ENCODE peak calls at places on chromosomes 11 and 22, in nine cellular contexts. One of them, this sample, is unnamed.

GRCh38 chr11:97087419-97087818 is 697.6 kb downstream of the JRKL start:
- DNase-seq in IMR-90: no peak
- DNase-seq in stomach: no peak
- DNase-seq in adrenal gland: no peak
- DNase-seq in lower leg skin: no peak
- DNase-seq in breast epithelium: no peak
- DNase-seq in A549: no peak
- DNase-seq in transverse colon: no peak
- DNase-seq in right lobe of liver: no peak
- DNase-seq in this sample: no peak

GRCh38 chr11:78784321-78785061 is 209.8 kb upstream of the NARS2 start:
- DNase-seq in A549: no peak
- DNase-seq in IMR-90: peak; percentile 95
- DNase-seq in transverse colon: no peak
- DNase-seq in breast epithelium: no peak
- DNase-seq in right lobe of liver: no peak
- DNase-seq in adrenal gland: no peak
- DNase-seq in lower leg skin: no peak
- DNase-seq in stomach: no peak
- DNase-seq in this sample: no peak

GRCh38 chr22:27110985-27111451 is 453.6 kb downstream of the MIAT start:
- DNase-seq in transverse colon: no peak
- DNase-seq in IMR-90: peak; percentile 71
- DNase-seq in A549: peak; percentile 78
- DNase-seq in adrenal gland: no peak
- DNase-seq in right lobe of liver: no peak
- DNase-seq in breast epithelium: no peak
- DNase-seq in lower leg skin: no peak
- DNase-seq in stomach: no peak
- DNase-seq in this sample: no peak

GRCh38 chr11:123233280-123233977 is 38.4 kb upstream of the CLMP start:
- DNase-seq in right lobe of liver: no peak
- DNase-seq in breast epithelium: no peak
- DNase-seq in IMR-90: no peak
- DNase-seq in A549: no peak
- DNase-seq in stomach: no peak
- DNase-seq in transverse colon: no peak
- DNase-seq in adrenal gland: no peak
- DNase-seq in lower leg skin: no peak
- DNase-seq in this sample: peak; percentile 25

GRCh38 chr11:94740083-94740974 is 27.8 kb upstream of the AMOTL1 start:
- DNase-seq in lower leg skin: peak; percentile 33
- DNase-seq in adrenal gland: peak; percentile 72
- DNase-seq in IMR-90: no peak
- DNase-seq in breast epithelium: peak; percentile 34
- DNase-seq in stomach: no peak
- DNase-seq in right lobe of liver: peak; percentile 23
- DNase-seq in A549: no peak
- DNase-seq in transverse colon: peak; percentile 24
- DNase-seq in this sample: peak; percentile 22

GRCh38 chr11:126893796-126894195 is 106.8 kb downstream of the KIRREL3 start:
- DNase-seq in IMR-90: no peak
- DNase-seq in breast epithelium: no peak
- DNase-seq in lower leg skin: no peak
- DNase-seq in transverse colon: no peak
- DNase-seq in A549: no peak
- DNase-seq in stomach: no peak
- DNase-seq in right lobe of liver: no peak
- DNase-seq in adrenal gland: no peak
- DNase-seq in this sample: no peak

GRCh38 chr11:57800444-57801184 is 39.0 kb downstream of the CTNND1 start:
- DNase-seq in lower leg skin: no peak
- DNase-seq in right lobe of liver: no peak
- DNase-seq in adrenal gland: no peak
- DNase-seq in A549: peak; percentile 95
- DNase-seq in stomach: no peak
- DNase-seq in IMR-90: peak; percentile 74
- DNase-seq in breast epithelium: peak; percentile 50
- DNase-seq in transverse colon: no peak
- DNase-seq in this sample: peak; percentile 34

GRCh38 chr11:77174559-77174958 is 46.5 kb downstream of the MYO7A start:
- DNase-seq in transverse colon: no peak
- DNase-seq in breast epithelium: no peak
- DNase-seq in A549: no peak
- DNase-seq in lower leg skin: no peak
- DNase-seq in IMR-90: no peak
- DNase-seq in stomach: no peak
- DNase-seq in right lobe of liver: no peak
- DNase-seq in adrenal gland: peak; percentile 65
- DNase-seq in this sample: no peak

GRCh38 chr11:22703561-22703960 is 37.1 kb downstream of the GAS2 start:
- DNase-seq in lower leg skin: no peak
- DNase-seq in IMR-90: peak; percentile 49
- DNase-seq in right lobe of liver: no peak
- DNase-seq in A549: no peak
- DNase-seq in breast epithelium: no peak
- DNase-seq in stomach: no peak
- DNase-seq in adrenal gland: no peak
- DNase-seq in transverse colon: no peak
- DNase-seq in this sample: no peak

GRCh38 chr11:45289369-45289768 is 3.2 kb upstream of the SYT13 start:
- DNase-seq in breast epithelium: no peak
- DNase-seq in IMR-90: peak; percentile 65
- DNase-seq in lower leg skin: no peak
- DNase-seq in adrenal gland: no peak
- DNase-seq in right lobe of liver: no peak
- DNase-seq in stomach: no peak
- DNase-seq in transverse colon: no peak
- DNase-seq in A549: peak; percentile 66
- DNase-seq in this sample: no peak

GRCh38 chr22:30249049-30250038 is 2.8 kb upstream of the LIF start:
- DNase-seq in lower leg skin: no peak
- DNase-seq in breast epithelium: no peak
- DNase-seq in adrenal gland: no peak
- DNase-seq in IMR-90: no peak
- DNase-seq in transverse colon: no peak
- DNase-seq in A549: no peak
- DNase-seq in right lobe of liver: no peak
- DNase-seq in stomach: no peak
- DNase-seq in this sample: no peak

GRCh38 chr22:19661156-19661555 is 53.1 kb upstream of the SEPTIN5 start:
- DNase-seq in lower leg skin: no peak
- DNase-seq in adrenal gland: peak; percentile 15
- DNase-seq in right lobe of liver: no peak
- DNase-seq in IMR-90: peak; percentile 8
- DNase-seq in A549: no peak
- DNase-seq in breast epithelium: no peak
- DNase-seq in stomach: no peak
- DNase-seq in transverse colon: no peak
- DNase-seq in this sample: no peak

GRCh38 chr11:114154271-114155047 is 94.9 kb downstream of the ZBTB16 start:
- DNase-seq in transverse colon: no peak
- DNase-seq in lower leg skin: peak; percentile 89
- DNase-seq in stomach: no peak
- DNase-seq in A549: no peak
- DNase-seq in adrenal gland: no peak
- DNase-seq in breast epithelium: peak; percentile 81
- DNase-seq in right lobe of liver: no peak
- DNase-seq in IMR-90: no peak
- DNase-seq in this sample: no peak

GRCh38 chr11:130693543-130693942 is 222.7 kb downstream of the SNX19 start:
- DNase-seq in stomach: no peak
- DNase-seq in A549: no peak
- DNase-seq in transverse colon: no peak
- DNase-seq in adrenal gland: no peak
- DNase-seq in IMR-90: no peak
- DNase-seq in lower leg skin: no peak
- DNase-seq in right lobe of liver: no peak
- DNase-seq in breast epithelium: no peak
- DNase-seq in this sample: no peak

GRCh38 chr11:130689222-130689908 is 226.9 kb downstream of the SNX19 start:
- DNase-seq in adrenal gland: no peak
- DNase-seq in IMR-90: no peak
- DNase-seq in stomach: no peak
- DNase-seq in breast epithelium: no peak
- DNase-seq in lower leg skin: no peak
- DNase-seq in right lobe of liver: no peak
- DNase-seq in transverse colon: no peak
- DNase-seq in A549: no peak
- DNase-seq in this sample: no peak

GRCh38 chr11:130691581-130691980 is 224.7 kb downstream of the SNX19 start:
- DNase-seq in lower leg skin: no peak
- DNase-seq in adrenal gland: no peak
- DNase-seq in IMR-90: no peak
- DNase-seq in transverse colon: no peak
- DNase-seq in A549: no peak
- DNase-seq in breast epithelium: no peak
- DNase-seq in right lobe of liver: no peak
- DNase-seq in stomach: no peak
- DNase-seq in this sample: no peak

GRCh38 chr11:130698174-130698573 is 218.1 kb downstream of the SNX19 start:
- DNase-seq in adrenal gland: no peak
- DNase-seq in A549: no peak
- DNase-seq in breast epithelium: no peak
- DNase-seq in transverse colon: no peak
- DNase-seq in IMR-90: no peak
- DNase-seq in stomach: peak; percentile 75
- DNase-seq in right lobe of liver: no peak
- DNase-seq in lower leg skin: no peak
- DNase-seq in this sample: no peak

DNA sequence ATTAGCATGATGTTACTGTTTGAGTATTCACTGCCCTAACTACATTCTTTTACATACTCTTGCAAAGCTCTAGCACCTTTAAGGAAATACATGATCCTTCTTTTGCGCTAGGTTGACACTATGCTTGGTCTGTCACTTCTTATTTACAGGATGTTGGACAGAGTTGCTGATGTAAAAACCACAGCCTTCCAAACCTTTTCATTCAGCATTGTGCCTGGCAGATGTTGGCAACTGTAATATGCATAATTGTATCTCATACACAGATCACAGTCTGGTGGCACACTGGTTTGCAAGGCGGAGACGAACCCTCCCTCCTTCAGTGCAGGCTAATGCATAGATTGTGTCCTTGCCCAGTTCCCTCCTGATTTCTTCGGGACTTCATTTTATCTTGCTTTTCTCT is 224.1 kb downstream of the SNX19 start:
- DNase-seq in stomach: no peak
- DNase-seq in adrenal gland: no peak
- DNase-seq in breast epithelium: no peak
- DNase-seq in transverse colon: no peak
- DNase-seq in lower leg skin: no peak
- DNase-seq in right lobe of liver: no peak
- DNase-seq in A549: no peak
- DNase-seq in IMR-90: no peak
- DNase-seq in this sample: no peak
- TF ChIP-seq POLR2A in stomach: no peak
- TF ChIP-seq POLR2A in adrenal gland: no peak
- TF ChIP-seq POLR2A in breast epithelium: no peak
- TF ChIP-seq POLR2A in transverse colon: no peak
- TF ChIP-seq POLR2A in lower leg skin: no peak
- TF ChIP-seq POLR2A in right lobe of liver: no peak
- TF ChIP-seq POLR2A in A549: no peak
- TF ChIP-seq POLR2A in IMR-90: no peak
- TF ChIP-seq POLR2A in this sample: no peak

GRCh38 chr11:36098046-36098445 is 154.2 kb downstream of the LDLRAD3 start:
- DNase-seq in right lobe of liver: no peak
- DNase-seq in stomach: no peak
- DNase-seq in lower leg skin: no peak
- DNase-seq in A549: no peak
- DNase-seq in transverse colon: no peak
- DNase-seq in adrenal gland: no peak
- DNase-seq in breast epithelium: no peak
- DNase-seq in IMR-90: no peak
- DNase-seq in this sample: no peak
- TF ChIP-seq POLR2A in right lobe of liver: no peak
- TF ChIP-seq POLR2A in stomach: no peak
- TF ChIP-seq POLR2A in lower leg skin: no peak
- TF ChIP-seq POLR2A in A549: no peak
- TF ChIP-seq POLR2A in transverse colon: no peak
- TF ChIP-seq POLR2A in adrenal gland: no peak
- TF ChIP-seq POLR2A in breast epithelium: no peak
- TF ChIP-seq POLR2A in IMR-90: no peak
- TF ChIP-seq POLR2A in this sample: no peak

GRCh38 chr11:73242291-73243092 is 24.4 kb downstream of the P2RY2 start:
- DNase-seq in IMR-90: peak; percentile 60
- DNase-seq in adrenal gland: peak; percentile 88
- DNase-seq in transverse colon: peak; percentile 81
- DNase-seq in A549: peak; percentile 76
- DNase-seq in right lobe of liver: peak; percentile 74
- DNase-seq in lower leg skin: peak; percentile 38
- DNase-seq in breast epithelium: peak; percentile 54
- DNase-seq in stomach: peak; percentile 82
- DNase-seq in this sample: peak; percentile 71
- TF ChIP-seq POLR2A in IMR-90: peak; percentile 47
- TF ChIP-seq POLR2A in adrenal gland: no peak
- TF ChIP-seq POLR2A in transverse colon: no peak
- TF ChIP-seq POLR2A in A549: no peak
- TF ChIP-seq POLR2A in right lobe of liver: no peak
- TF ChIP-seq POLR2A in lower leg skin: no peak
- TF ChIP-seq POLR2A in breast epithelium: no peak
- TF ChIP-seq POLR2A in stomach: no peak
- TF ChIP-seq POLR2A in this sample: no peak

GRCh38 chr11:59713745-59714144 is at the start of gene OR10V1:
- DNase-seq in stomach: no peak
- DNase-seq in adrenal gland: no peak
- DNase-seq in breast epithelium: no peak
- DNase-seq in IMR-90: no peak
- DNase-seq in right lobe of liver: no peak
- DNase-seq in transverse colon: no peak
- DNase-seq in lower leg skin: no peak
- DNase-seq in A549: no peak
- DNase-seq in this sample: no peak
- TF ChIP-seq POLR2A in stomach: no peak
- TF ChIP-seq POLR2A in adrenal gland: no peak
- TF ChIP-seq POLR2A in breast epithelium: no peak
- TF ChIP-seq POLR2A in IMR-90: no peak
- TF ChIP-seq POLR2A in right lobe of liver: no peak
- TF ChIP-seq POLR2A in transverse colon: no peak
- TF ChIP-seq POLR2A in lower leg skin: no peak
- TF ChIP-seq POLR2A in A549: no peak
- TF ChIP-seq POLR2A in this sample: no peak

GRCh38 chr11:65900125-65900898 is at the start of gene FOSL1:
- DNase-seq in A549: peak; percentile 99
- DNase-seq in right lobe of liver: peak; percentile 89
- DNase-seq in adrenal gland: peak; percentile 94
- DNase-seq in breast epithelium: peak; percentile 90
- DNase-seq in transverse colon: peak; percentile 97
- DNase-seq in lower leg skin: peak; percentile 75
- DNase-seq in stomach: peak; percentile 96
- DNase-seq in IMR-90: peak; percentile 97
- DNase-seq in this sample: peak; percentile 89
- TF ChIP-seq POLR2A in A549: peak; percentile 78
- TF ChIP-seq POLR2A in right lobe of liver: peak; percentile 72
- TF ChIP-seq POLR2A in adrenal gland: peak; percentile 97
- TF ChIP-seq POLR2A in breast epithelium: no peak
- TF ChIP-seq POLR2A in transverse colon: peak; percentile 58
- TF ChIP-seq POLR2A in lower leg skin: no peak
- TF ChIP-seq POLR2A in stomach: no peak
- TF ChIP-seq POLR2A in IMR-90: peak; percentile 99
- TF ChIP-seq POLR2A in this sample: peak; percentile 33

GRCh38 chr22:49057910-49058309 is 769.8 kb downstream of the BRD1 start:
- DNase-seq in stomach: no peak
- DNase-seq in lower leg skin: no peak
- DNase-seq in A549: no peak
- DNase-seq in transverse colon: no peak
- DNase-seq in IMR-90: no peak
- DNase-seq in adrenal gland: no peak
- DNase-seq in breast epithelium: no peak
- DNase-seq in right lobe of liver: no peak
- DNase-seq in this sample: no peak
- TF ChIP-seq POLR2A in stomach: no peak
- TF ChIP-seq POLR2A in lower leg skin: no peak
- TF ChIP-seq POLR2A in A549: no peak
- TF ChIP-seq POLR2A in transverse colon: no peak
- TF ChIP-seq POLR2A in IMR-90: no peak
- TF ChIP-seq POLR2A in adrenal gland: no peak
- TF ChIP-seq POLR2A in breast epithelium: no peak
- TF ChIP-seq POLR2A in right lobe of liver: no peak
- TF ChIP-seq POLR2A in this sample: no peak